ENCODE peak calls at places on chromosomes 16 and 17, in seven cellular contexts. A, N, F, Z, J, K and G are unnamed samples.

GRCh38 chr17:66904760-66905637 is 59.5 kb upstream of the CACNG4 start:
- DNase-seq in A (peak; percentile 71), N (peak; percentile 86), F (peak; percentile 72), Z (no peak), J (no peak), K (peak; percentile 76), G (peak; percentile 37)

GRCh38 chr17:66733759-66734158 is 101.2 kb upstream of the CACNG5 start:
- DNase-seq in A (no peak), N (no peak), F (no peak), Z (no peak), J (no peak), K (no peak), G (no peak)

GRCh38 chr17:4788159-4788806 is 481 bp upstream of the GLTPD2 start:
- DNase-seq in A (no peak), N (no peak), F (no peak), Z (no peak), J (no peak), K (no peak), G (no peak)

GRCh38 chr16:48156790-48157209 is 1.0 kb upstream of the ABCC12 start:
- DNase-seq in A (peak; percentile 89), N (peak; percentile 88), F (peak; percentile 85), Z (peak; percentile 62), J (peak; percentile 86), K (peak; percentile 86), G (peak; percentile 84)

GRCh38 chr17:6755281-6755680 is 565 bp upstream of the XAF1 start:
- DNase-seq in A (no peak), N (no peak), F (no peak), Z (no peak), J (no peak), K (peak; percentile 82), G (peak; percentile 72)

GRCh38 chr16:72848045-72848410 is 199.9 kb downstream of the ZFHX3 start:
- DNase-seq in A (peak; percentile 25), N (peak; percentile 62), F (no peak), Z (no peak), J (no peak), K (no peak), G (no peak)

GRCh38 chr17:73902416-73903181 is 258.4 kb upstream of the SDK2 start:
- DNase-seq in A (peak; percentile 29), N (no peak), F (no peak), Z (no peak), J (no peak), K (no peak), G (peak; percentile 32)

GRCh38 chr17:41777157-41777578 is 9.3 kb downstream of the JUP start:
- DNase-seq in A (peak; percentile 60), N (peak; percentile 87), F (no peak), Z (no peak), J (no peak), K (peak; percentile 60), G (peak; percentile 90)

GRCh38 chr17:57092171-57092570 is 7.1 kb downstream of the AKAP1 start:
- DNase-seq in A (no peak), N (no peak), F (peak; percentile 72), Z (no peak), J (no peak), K (no peak), G (no peak)

GRCh38 chr16:78599271-78599670 is 499.8 kb downstream of the WWOX start:
- DNase-seq in A (no peak), N (no peak), F (no peak), Z (no peak), J (no peak), K (no peak), G (no peak)
- H3K9me3 ChIP-seq in A (no peaks in the 10 kb centered on the region), N (no peaks in the 10 kb centered on the region), F (peaks cover 25% of the 10 kb centered on the region), Z (no peaks in the 10 kb centered on the region), J (no peaks in the 10 kb centered on the region), K (no peaks in the 10 kb centered on the region), G (no peaks in the 10 kb centered on the region)

DNA sequence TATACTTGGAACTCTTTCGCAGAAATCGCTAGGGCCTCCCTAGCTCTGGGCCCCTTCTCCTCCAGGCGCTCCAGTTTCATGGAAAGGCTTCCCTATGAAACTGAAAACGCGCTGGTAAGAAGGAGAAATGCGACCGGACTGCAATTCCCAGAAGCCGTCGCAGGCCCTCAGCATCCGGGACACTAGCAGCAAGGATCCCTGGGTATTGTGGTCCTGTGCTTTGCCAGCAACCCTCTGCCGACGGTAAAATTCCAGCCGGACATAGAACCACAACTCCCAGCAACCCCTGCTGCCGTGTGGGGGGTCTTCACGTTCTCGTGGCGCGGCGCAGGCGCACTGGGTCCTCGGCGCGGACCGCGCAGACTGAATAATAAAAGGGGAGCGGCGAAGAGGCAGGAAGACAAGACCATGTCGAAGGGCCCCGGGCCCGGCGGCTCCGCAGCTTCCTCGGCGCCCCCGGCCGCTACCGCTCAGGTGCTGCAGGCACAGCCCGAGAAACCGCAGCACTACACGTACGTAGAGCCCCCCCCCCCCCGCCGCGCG is at the start of gene UNK:
- DNase-seq in A (peak; percentile 98), N (peak; percentile 100), F (peak; percentile 100), Z (peak; percentile 100), J (peak; percentile 98), K (peak; percentile 97), G (peak; percentile 97)
- TF ChIP-seq POLR2A in A (peak; percentile 68), N (no peak), F (peak; percentile 79), Z (no peak), J (peak; percentile 40), K (peak; percentile 83), G (peak; percentile 59)

DNA sequence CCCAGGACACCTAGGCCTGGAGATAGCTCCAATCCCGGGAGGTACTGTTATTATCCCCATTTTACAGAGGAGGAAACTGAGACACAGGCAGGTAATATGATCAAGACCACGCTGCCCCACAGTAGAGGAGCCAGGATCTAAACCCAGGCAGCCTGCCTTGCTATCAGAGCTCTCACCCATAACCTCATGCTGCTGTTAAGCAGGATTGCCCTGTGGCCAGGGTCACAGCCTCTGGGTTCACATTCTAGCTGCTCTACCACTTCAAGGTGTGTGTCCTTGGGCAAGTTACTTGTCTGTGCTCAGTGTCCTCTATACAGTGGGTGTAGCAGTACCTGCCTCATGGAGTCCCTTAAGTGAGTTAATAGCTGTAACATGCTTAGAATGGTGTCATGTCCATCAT is 1015.3 kb downstream of the KCNJ18 start:
- DNase-seq in A (no peak), N (no peak), F (no peak), Z (no peak), J (no peak), K (no peak), G (no peak)
- H3K9me3 ChIP-seq in A (no peaks in the 10 kb centered on the region), N (no peaks in the 10 kb centered on the region), F (peaks cover 27% of the 10 kb centered on the region), Z (no peaks in the 10 kb centered on the region), J (no peaks in the 10 kb centered on the region), K (no peaks in the 10 kb centered on the region), G (no peaks in the 10 kb centered on the region)

GRCh38 chr16:15575293-15576049 is 67.5 kb downstream of the MARF1 start:
- DNase-seq in A (no peak), N (no peak), F (no peak), Z (no peak), J (no peak), K (no peak), G (no peak)
- TF ChIP-seq POLR2A in A (no peak), N (no peak), F (no peak), Z (no peak), J (no peak), K (no peak), G (no peak)

GRCh38 chr16:81517630-81518438 is 73.2 kb downstream of the CMIP start:
- DNase-seq in A (no peak), N (no peak), F (peak; percentile 55), Z (no peak), J (no peak), K (no peak), G (no peak)
- H3K9me3 ChIP-seq in A (no peaks in the 10 kb centered on the region), N (no peaks in the 10 kb centered on the region), F (no peaks in the 10 kb centered on the region), Z (no peaks in the 10 kb centered on the region), J (no peaks in the 10 kb centered on the region), K (no peaks in the 10 kb centered on the region), G (no peaks in the 10 kb centered on the region)

GRCh38 chr17:80564545-80564944 is 19.9 kb downstream of the RPTOR start:
- DNase-seq in A (no peak), N (no peak), F (no peak), Z (no peak), J (no peak), K (no peak), G (no peak)

GRCh38 chr17:80561541-80562114 is 17.0 kb downstream of the RPTOR start:
- DNase-seq in A (no peak), N (no peak), F (no peak), Z (no peak), J (no peak), K (no peak), G (no peak)

GRCh38 chr17:80558046-80558445 is 13.4 kb downstream of the RPTOR start:
- DNase-seq in A (no peak), N (no peak), F (no peak), Z (no peak), J (no peak), K (no peak), G (no peak)

GRCh38 chr17:80555266-80555665 is 10.6 kb downstream of the RPTOR start:
- DNase-seq in A (no peak), N (no peak), F (no peak), Z (no peak), J (no peak), K (no peak), G (no peak)

GRCh38 chr17:80559688-80560290 is 15.2 kb downstream of the RPTOR start:
- DNase-seq in A (no peak), N (no peak), F (peak; percentile 88), Z (no peak), J (no peak), K (no peak), G (no peak)
- TF ChIP-seq POLR2A in A (no peak), N (no peak), F (no peak), Z (no peak), J (no peak), K (no peak), G (no peak)